ENCODE peak calls at places on chromosomes 12 and 14, in nine cellular contexts. One of them, this sample, is unnamed.

GRCh38 chr12:64385468-64385867 is 5.1 kb downstream of the C12orf56 start:
- DNase-seq in skeletal muscle cell: no peak
- DNase-seq in fibroblast of the conjunctiva: no peak
- DNase-seq in GDM1: no peak
- DNase-seq in body of pancreas: no peak
- DNase-seq in EL: peak; percentile 70
- DNase-seq in iPS-NIHi11: no peak
- DNase-seq in fibroblast of the aortic adventitia: peak; percentile 62
- DNase-seq in activated effector memory CD4-positive, alpha-beta T cell treated with Interleukin-2 at 50 U/mL for 16 hours: no peak
- DNase-seq in this sample: no peak

GRCh38 chr12:115023279-115023678 is 339.3 kb upstream of the TBX3 start:
- DNase-seq in fibroblast of the aortic adventitia: peak; percentile 79
- DNase-seq in activated effector memory CD4-positive, alpha-beta T cell treated with Interleukin-2 at 50 U/mL for 16 hours: no peak
- DNase-seq in fibroblast of the conjunctiva: peak; percentile 21
- DNase-seq in skeletal muscle cell: peak; percentile 25
- DNase-seq in EL: peak; percentile 8
- DNase-seq in iPS-NIHi11: no peak
- DNase-seq in body of pancreas: peak; percentile 25
- DNase-seq in GDM1: no peak
- DNase-seq in this sample: no peak

GRCh38 chr12:18589316-18589715 is 148.5 kb downstream of the PLCZ1 start:
- DNase-seq in activated effector memory CD4-positive, alpha-beta T cell treated with Interleukin-2 at 50 U/mL for 16 hours: no peak
- DNase-seq in GDM1: no peak
- DNase-seq in skeletal muscle cell: no peak
- DNase-seq in fibroblast of the conjunctiva: no peak
- DNase-seq in fibroblast of the aortic adventitia: peak; percentile 31
- DNase-seq in EL: no peak
- DNase-seq in iPS-NIHi11: peak; percentile 11
- DNase-seq in body of pancreas: no peak
- DNase-seq in this sample: no peak

GRCh38 chr12:19430988-19431387 is 8.3 kb upstream of the AEBP2 start:
- DNase-seq in iPS-NIHi11: no peak
- DNase-seq in EL: no peak
- DNase-seq in fibroblast of the aortic adventitia: peak; percentile 58
- DNase-seq in fibroblast of the conjunctiva: no peak
- DNase-seq in activated effector memory CD4-positive, alpha-beta T cell treated with Interleukin-2 at 50 U/mL for 16 hours: no peak
- DNase-seq in GDM1: no peak
- DNase-seq in skeletal muscle cell: no peak
- DNase-seq in body of pancreas: no peak
- DNase-seq in this sample: no peak

GRCh38 chr14:92586001-92586947 is 72.7 kb downstream of the RIN3 start:
- DNase-seq in GDM1: peak; percentile 73
- DNase-seq in fibroblast of the aortic adventitia: peak; percentile 99
- DNase-seq in fibroblast of the conjunctiva: peak; percentile 28
- DNase-seq in activated effector memory CD4-positive, alpha-beta T cell treated with Interleukin-2 at 50 U/mL for 16 hours: no peak
- DNase-seq in iPS-NIHi11: no peak
- DNase-seq in EL: peak; percentile 90
- DNase-seq in skeletal muscle cell: peak; percentile 89
- DNase-seq in body of pancreas: no peak
- DNase-seq in this sample: no peak

GRCh38 chr12:101619868-101620761 is 25.3 kb downstream of the MYBPC1 start:
- DNase-seq in activated effector memory CD4-positive, alpha-beta T cell treated with Interleukin-2 at 50 U/mL for 16 hours: no peak
- DNase-seq in fibroblast of the aortic adventitia: no peak
- DNase-seq in skeletal muscle cell: no peak
- DNase-seq in fibroblast of the conjunctiva: no peak
- DNase-seq in body of pancreas: peak; percentile 61
- DNase-seq in GDM1: no peak
- DNase-seq in EL: no peak
- DNase-seq in iPS-NIHi11: no peak
- DNase-seq in this sample: no peak

GRCh38 chr14:65492277-65492676 is 79.7 kb downstream of the FUT8 start:
- DNase-seq in EL: no peak
- DNase-seq in body of pancreas: no peak
- DNase-seq in skeletal muscle cell: no peak
- DNase-seq in fibroblast of the aortic adventitia: no peak
- DNase-seq in fibroblast of the conjunctiva: no peak
- DNase-seq in GDM1: no peak
- DNase-seq in activated effector memory CD4-positive, alpha-beta T cell treated with Interleukin-2 at 50 U/mL for 16 hours: no peak
- DNase-seq in iPS-NIHi11: no peak
- DNase-seq in this sample: no peak

GRCh38 chr14:67644428-67644827 is 24.7 kb downstream of the ARG2 start:
- DNase-seq in activated effector memory CD4-positive, alpha-beta T cell treated with Interleukin-2 at 50 U/mL for 16 hours: no peak
- DNase-seq in GDM1: no peak
- DNase-seq in fibroblast of the conjunctiva: no peak
- DNase-seq in skeletal muscle cell: no peak
- DNase-seq in body of pancreas: no peak
- DNase-seq in EL: no peak
- DNase-seq in iPS-NIHi11: no peak
- DNase-seq in fibroblast of the aortic adventitia: peak; percentile 46
- DNase-seq in this sample: no peak

GRCh38 chr12:128191380-128191779 is 75.6 kb upstream of the TMEM132C start:
- DNase-seq in activated effector memory CD4-positive, alpha-beta T cell treated with Interleukin-2 at 50 U/mL for 16 hours: no peak
- DNase-seq in fibroblast of the aortic adventitia: no peak
- DNase-seq in skeletal muscle cell: no peak
- DNase-seq in fibroblast of the conjunctiva: no peak
- DNase-seq in iPS-NIHi11: no peak
- DNase-seq in body of pancreas: no peak
- DNase-seq in EL: no peak
- DNase-seq in GDM1: no peak
- DNase-seq in this sample: peak; percentile 79

GRCh38 chr12:66903782-66904396 is 225.0 kb upstream of the GRIP1 start:
- DNase-seq in skeletal muscle cell: no peak
- DNase-seq in iPS-NIHi11: no peak
- DNase-seq in GDM1: no peak
- DNase-seq in fibroblast of the conjunctiva: no peak
- DNase-seq in fibroblast of the aortic adventitia: no peak
- DNase-seq in activated effector memory CD4-positive, alpha-beta T cell treated with Interleukin-2 at 50 U/mL for 16 hours: no peak
- DNase-seq in EL: no peak
- DNase-seq in body of pancreas: no peak
- DNase-seq in this sample: no peak

GRCh38 chr14:71833476-71833875 is 98.8 kb upstream of the RGS6 start:
- DNase-seq in fibroblast of the conjunctiva: no peak
- DNase-seq in fibroblast of the aortic adventitia: no peak
- DNase-seq in body of pancreas: no peak
- DNase-seq in activated effector memory CD4-positive, alpha-beta T cell treated with Interleukin-2 at 50 U/mL for 16 hours: no peak
- DNase-seq in GDM1: no peak
- DNase-seq in skeletal muscle cell: no peak
- DNase-seq in iPS-NIHi11: no peak
- DNase-seq in EL: no peak
- DNase-seq in this sample: no peak

GRCh38 chr12:89347325-89347829 is 4.9 kb downstream of the DUSP6 start:
- DNase-seq in skeletal muscle cell: no peak
- DNase-seq in body of pancreas: no peak
- DNase-seq in fibroblast of the aortic adventitia: no peak
- DNase-seq in fibroblast of the conjunctiva: no peak
- DNase-seq in GDM1: no peak
- DNase-seq in EL: no peak
- DNase-seq in iPS-NIHi11: no peak
- DNase-seq in activated effector memory CD4-positive, alpha-beta T cell treated with Interleukin-2 at 50 U/mL for 16 hours: no peak
- DNase-seq in this sample: no peak

GRCh38 chr12:2156333-2156732 is 103.5 kb downstream of the CACNA1C start:
- DNase-seq in body of pancreas: no peak
- DNase-seq in skeletal muscle cell: no peak
- DNase-seq in fibroblast of the aortic adventitia: no peak
- DNase-seq in iPS-NIHi11: no peak
- DNase-seq in EL: no peak
- DNase-seq in GDM1: no peak
- DNase-seq in activated effector memory CD4-positive, alpha-beta T cell treated with Interleukin-2 at 50 U/mL for 16 hours: no peak
- DNase-seq in fibroblast of the conjunctiva: no peak
- DNase-seq in this sample: no peak

GRCh38 chr14:93286212-93286890 is 46.5 kb downstream of the BTBD7 start:
- DNase-seq in iPS-NIHi11: peak; percentile 10
- DNase-seq in EL: peak; percentile 48
- DNase-seq in GDM1: no peak
- DNase-seq in skeletal muscle cell: no peak
- DNase-seq in fibroblast of the aortic adventitia: peak; percentile 40
- DNase-seq in fibroblast of the conjunctiva: no peak
- DNase-seq in body of pancreas: no peak
- DNase-seq in activated effector memory CD4-positive, alpha-beta T cell treated with Interleukin-2 at 50 U/mL for 16 hours: no peak
- DNase-seq in this sample: no peak

GRCh38 chr14:64671591-64671990 is 32.6 kb upstream of the PLEKHG3 start:
- DNase-seq in EL: peak; percentile 69
- DNase-seq in activated effector memory CD4-positive, alpha-beta T cell treated with Interleukin-2 at 50 U/mL for 16 hours: no peak
- DNase-seq in skeletal muscle cell: no peak
- DNase-seq in fibroblast of the conjunctiva: peak; percentile 52
- DNase-seq in body of pancreas: no peak
- DNase-seq in iPS-NIHi11: peak; percentile 60
- DNase-seq in GDM1: peak; percentile 63
- DNase-seq in fibroblast of the aortic adventitia: peak; percentile 88
- DNase-seq in this sample: no peak

GRCh38 chr14:69972755-69973154 is 93.5 kb downstream of the SMOC1 start:
- DNase-seq in fibroblast of the aortic adventitia: no peak
- DNase-seq in iPS-NIHi11: no peak
- DNase-seq in activated effector memory CD4-positive, alpha-beta T cell treated with Interleukin-2 at 50 U/mL for 16 hours: no peak
- DNase-seq in body of pancreas: no peak
- DNase-seq in EL: no peak
- DNase-seq in GDM1: no peak
- DNase-seq in skeletal muscle cell: no peak
- DNase-seq in fibroblast of the conjunctiva: no peak
- DNase-seq in this sample: no peak

GRCh38 chr12:112294793-112295192 is 87.4 kb downstream of the HECTD4 start:
- DNase-seq in fibroblast of the conjunctiva: no peak
- DNase-seq in skeletal muscle cell: no peak
- DNase-seq in activated effector memory CD4-positive, alpha-beta T cell treated with Interleukin-2 at 50 U/mL for 16 hours: no peak
- DNase-seq in GDM1: no peak
- DNase-seq in iPS-NIHi11: no peak
- DNase-seq in body of pancreas: peak; percentile 37
- DNase-seq in EL: peak; percentile 6
- DNase-seq in fibroblast of the aortic adventitia: peak; percentile 26
- DNase-seq in this sample: no peak

GRCh38 chr12:6268484-6269157 is 41.9 kb upstream of the PLEKHG6 start:
- DNase-seq in body of pancreas: no peak
- DNase-seq in EL: no peak
- DNase-seq in activated effector memory CD4-positive, alpha-beta T cell treated with Interleukin-2 at 50 U/mL for 16 hours: no peak
- DNase-seq in fibroblast of the conjunctiva: no peak
- DNase-seq in fibroblast of the aortic adventitia: peak; percentile 40
- DNase-seq in iPS-NIHi11: no peak
- DNase-seq in skeletal muscle cell: no peak
- DNase-seq in GDM1: no peak
- DNase-seq in this sample: no peak

GRCh38 chr14:101595887-101596721 is 34.8 kb downstream of the DIO3 start:
- DNase-seq in iPS-NIHi11: peak; percentile 5
- DNase-seq in activated effector memory CD4-positive, alpha-beta T cell treated with Interleukin-2 at 50 U/mL for 16 hours: peak; percentile 24
- DNase-seq in EL: no peak
- DNase-seq in fibroblast of the conjunctiva: no peak
- DNase-seq in GDM1: peak; percentile 32
- DNase-seq in skeletal muscle cell: no peak
- DNase-seq in body of pancreas: no peak
- DNase-seq in fibroblast of the aortic adventitia: no peak
- DNase-seq in this sample: no peak

GRCh38 chr12:56256326-56256960 is 1.7 kb downstream of the ANKRD52 start:
- DNase-seq in body of pancreas: no peak
- DNase-seq in iPS-NIHi11: peak; percentile 59
- DNase-seq in fibroblast of the conjunctiva: peak; percentile 71
- DNase-seq in EL: peak; percentile 81
- DNase-seq in activated effector memory CD4-positive, alpha-beta T cell treated with Interleukin-2 at 50 U/mL for 16 hours: no peak
- DNase-seq in GDM1: no peak
- DNase-seq in skeletal muscle cell: no peak
- DNase-seq in fibroblast of the aortic adventitia: peak; percentile 78
- DNase-seq in this sample: no peak

GRCh38 chr12:32896438-32897275 is at the start of gene PKP2:
- DNase-seq in skeletal muscle cell: no peak
- DNase-seq in GDM1: no peak
- DNase-seq in EL: no peak
- DNase-seq in fibroblast of the aortic adventitia: no peak
- DNase-seq in fibroblast of the conjunctiva: no peak
- DNase-seq in iPS-NIHi11: peak; percentile 98
- DNase-seq in activated effector memory CD4-positive, alpha-beta T cell treated with Interleukin-2 at 50 U/mL for 16 hours: no peak
- DNase-seq in body of pancreas: peak; percentile 92
- DNase-seq in this sample: peak; percentile 72

GRCh38 chr14:53946404-53947400 is 9.9 kb downstream of the BMP4 start:
- DNase-seq in EL: no peak
- DNase-seq in fibroblast of the aortic adventitia: no peak
- DNase-seq in fibroblast of the conjunctiva: no peak
- DNase-seq in skeletal muscle cell: no peak
- DNase-seq in iPS-NIHi11: peak; percentile 52
- DNase-seq in activated effector memory CD4-positive, alpha-beta T cell treated with Interleukin-2 at 50 U/mL for 16 hours: no peak
- DNase-seq in body of pancreas: peak; percentile 32
- DNase-seq in GDM1: no peak
- DNase-seq in this sample: no peak

GRCh38 chr12:132528564-132529106 is 38.7 kb downstream of the FBRSL1 start:
- DNase-seq in activated effector memory CD4-positive, alpha-beta T cell treated with Interleukin-2 at 50 U/mL for 16 hours: no peak
- DNase-seq in body of pancreas: no peak
- DNase-seq in fibroblast of the conjunctiva: no peak
- DNase-seq in GDM1: no peak
- DNase-seq in skeletal muscle cell: no peak
- DNase-seq in iPS-NIHi11: no peak
- DNase-seq in fibroblast of the aortic adventitia: no peak
- DNase-seq in EL: no peak
- DNase-seq in this sample: no peak

GRCh38 chr12:955923-956322 is 6.4 kb upstream of the RAD52 start:
- DNase-seq in activated effector memory CD4-positive, alpha-beta T cell treated with Interleukin-2 at 50 U/mL for 16 hours: no peak
- DNase-seq in GDM1: no peak
- DNase-seq in body of pancreas: no peak
- DNase-seq in EL: no peak
- DNase-seq in fibroblast of the aortic adventitia: no peak
- DNase-seq in skeletal muscle cell: no peak
- DNase-seq in iPS-NIHi11: no peak
- DNase-seq in fibroblast of the conjunctiva: no peak
- DNase-seq in this sample: no peak

GRCh38 chr14:91877376-91877775 is 10.0 kb upstream of the TC2N start:
- DNase-seq in EL: no peak
- DNase-seq in fibroblast of the conjunctiva: no peak
- DNase-seq in body of pancreas: no peak
- DNase-seq in fibroblast of the aortic adventitia: no peak
- DNase-seq in iPS-NIHi11: no peak
- DNase-seq in skeletal muscle cell: no peak
- DNase-seq in activated effector memory CD4-positive, alpha-beta T cell treated with Interleukin-2 at 50 U/mL for 16 hours: no peak
- DNase-seq in GDM1: no peak
- DNase-seq in this sample: no peak

GRCh38 chr12:1993871-1994371 is 10.3 kb downstream of the DCP1B start:
- DNase-seq in fibroblast of the aortic adventitia: peak; percentile 47
- DNase-seq in skeletal muscle cell: no peak
- DNase-seq in EL: peak; percentile 74
- DNase-seq in GDM1: no peak
- DNase-seq in activated effector memory CD4-positive, alpha-beta T cell treated with Interleukin-2 at 50 U/mL for 16 hours: no peak
- DNase-seq in iPS-NIHi11: no peak
- DNase-seq in fibroblast of the conjunctiva: no peak
- DNase-seq in body of pancreas: no peak
- DNase-seq in this sample: no peak

GRCh38 chr12:52681551-52682380 is 1.6 kb upstream of the KRT1 start:
- DNase-seq in fibroblast of the aortic adventitia: no peak
- DNase-seq in body of pancreas: no peak
- DNase-seq in EL: no peak
- DNase-seq in skeletal muscle cell: no peak
- DNase-seq in GDM1: no peak
- DNase-seq in iPS-NIHi11: no peak
- DNase-seq in activated effector memory CD4-positive, alpha-beta T cell treated with Interleukin-2 at 50 U/mL for 16 hours: peak; percentile 12
- DNase-seq in fibroblast of the conjunctiva: no peak
- DNase-seq in this sample: no peak

This sample was measured in testis.